ENCODE peak calls at places on chromosomes 2 and 18, in six cellular contexts. One of them, this sample, is unnamed.

GRCh38 chr2:223811757-223812156 is 25.6 kb downstream of the AP1S3 start:
- DNase-seq in stimulated activated CD4-positive, alpha-beta T cell treated with anti-CD3 and anti-CD28 coated beads, Interleukin-1b, Interleukin-23, amount 100 ng/mL, for 4 hours: no peak
- DNase-seq in T-helper 9 cell: no peak
- DNase-seq in stimulated activated CD8-positive, alpha-beta memory T cell treated with anti-CD3 and anti-CD28 coated beads, Interleukin-2, amount 100 ng/mL, for 1 hour: no peak
- DNase-seq in tibial nerve: no peak
- DNase-seq in NCI-H1436: no peak
- DNase-seq in this sample: no peak

GRCh38 chr2:20630967-20631366 is 19.9 kb downstream of the HS1BP3 start:
- DNase-seq in stimulated activated CD8-positive, alpha-beta memory T cell treated with anti-CD3 and anti-CD28 coated beads, Interleukin-2, amount 100 ng/mL, for 1 hour: no peak
- DNase-seq in T-helper 9 cell: no peak
- DNase-seq in NCI-H1436: no peak
- DNase-seq in tibial nerve: no peak
- DNase-seq in stimulated activated CD4-positive, alpha-beta T cell treated with anti-CD3 and anti-CD28 coated beads, Interleukin-1b, Interleukin-23, amount 100 ng/mL, for 4 hours: no peak
- DNase-seq in this sample: no peak

GRCh38 chr2:9235388-9236344 is 29.1 kb downstream of the ASAP2 start:
- DNase-seq in NCI-H1436: no peak
- DNase-seq in tibial nerve: no peak
- DNase-seq in stimulated activated CD4-positive, alpha-beta T cell treated with anti-CD3 and anti-CD28 coated beads, Interleukin-1b, Interleukin-23, amount 100 ng/mL, for 4 hours: no peak
- DNase-seq in stimulated activated CD8-positive, alpha-beta memory T cell treated with anti-CD3 and anti-CD28 coated beads, Interleukin-2, amount 100 ng/mL, for 1 hour: no peak
- DNase-seq in T-helper 9 cell: no peak
- DNase-seq in this sample: no peak

GRCh38 chr18:8367217-8367988 is 241.8 kb upstream of the RAB12 start:
- DNase-seq in tibial nerve: no peak
- DNase-seq in NCI-H1436: peak; percentile 71
- DNase-seq in stimulated activated CD4-positive, alpha-beta T cell treated with anti-CD3 and anti-CD28 coated beads, Interleukin-1b, Interleukin-23, amount 100 ng/mL, for 4 hours: no peak
- DNase-seq in T-helper 9 cell: peak; percentile 2
- DNase-seq in stimulated activated CD8-positive, alpha-beta memory T cell treated with anti-CD3 and anti-CD28 coated beads, Interleukin-2, amount 100 ng/mL, for 1 hour: no peak
- DNase-seq in this sample: no peak

GRCh38 chr2:75100691-75101236 is 98.6 kb downstream of the TACR1 start:
- DNase-seq in NCI-H1436: no peak
- DNase-seq in stimulated activated CD4-positive, alpha-beta T cell treated with anti-CD3 and anti-CD28 coated beads, Interleukin-1b, Interleukin-23, amount 100 ng/mL, for 4 hours: no peak
- DNase-seq in T-helper 9 cell: no peak
- DNase-seq in stimulated activated CD8-positive, alpha-beta memory T cell treated with anti-CD3 and anti-CD28 coated beads, Interleukin-2, amount 100 ng/mL, for 1 hour: no peak
- DNase-seq in tibial nerve: no peak
- DNase-seq in this sample: no peak

GRCh38 chr18:76496200-76496890 is 1.3 kb upstream of the ZNF516 start:
- DNase-seq in stimulated activated CD4-positive, alpha-beta T cell treated with anti-CD3 and anti-CD28 coated beads, Interleukin-1b, Interleukin-23, amount 100 ng/mL, for 4 hours: no peak
- DNase-seq in tibial nerve: peak; percentile 66
- DNase-seq in T-helper 9 cell: no peak
- DNase-seq in stimulated activated CD8-positive, alpha-beta memory T cell treated with anti-CD3 and anti-CD28 coated beads, Interleukin-2, amount 100 ng/mL, for 1 hour: no peak
- DNase-seq in NCI-H1436: peak; percentile 77
- DNase-seq in this sample: no peak

GRCh38 chr18:31563778-31564177 is 27.9 kb upstream of the TTR start:
- DNase-seq in stimulated activated CD4-positive, alpha-beta T cell treated with anti-CD3 and anti-CD28 coated beads, Interleukin-1b, Interleukin-23, amount 100 ng/mL, for 4 hours: no peak
- DNase-seq in tibial nerve: no peak
- DNase-seq in T-helper 9 cell: no peak
- DNase-seq in stimulated activated CD8-positive, alpha-beta memory T cell treated with anti-CD3 and anti-CD28 coated beads, Interleukin-2, amount 100 ng/mL, for 1 hour: no peak
- DNase-seq in NCI-H1436: no peak
- DNase-seq in this sample: no peak

GRCh38 chr18:63102941-63103744 is 216.4 kb downstream of the BCL2 start:
- DNase-seq in tibial nerve: no peak
- DNase-seq in stimulated activated CD4-positive, alpha-beta T cell treated with anti-CD3 and anti-CD28 coated beads, Interleukin-1b, Interleukin-23, amount 100 ng/mL, for 4 hours: no peak
- DNase-seq in NCI-H1436: no peak
- DNase-seq in stimulated activated CD8-positive, alpha-beta memory T cell treated with anti-CD3 and anti-CD28 coated beads, Interleukin-2, amount 100 ng/mL, for 1 hour: no peak
- DNase-seq in T-helper 9 cell: no peak
- DNase-seq in this sample: peak; percentile 67

GRCh38 chr18:46756559-46757201 is at the start of gene ST8SIA5:
- DNase-seq in stimulated activated CD4-positive, alpha-beta T cell treated with anti-CD3 and anti-CD28 coated beads, Interleukin-1b, Interleukin-23, amount 100 ng/mL, for 4 hours: no peak
- DNase-seq in NCI-H1436: peak; percentile 67
- DNase-seq in stimulated activated CD8-positive, alpha-beta memory T cell treated with anti-CD3 and anti-CD28 coated beads, Interleukin-2, amount 100 ng/mL, for 1 hour: no peak
- DNase-seq in tibial nerve: no peak
- DNase-seq in T-helper 9 cell: no peak
- DNase-seq in this sample: peak; percentile 20

GRCh38 chr2:219500135-219500534 is 1.4 kb downstream of the GMPPA start:
- DNase-seq in stimulated activated CD4-positive, alpha-beta T cell treated with anti-CD3 and anti-CD28 coated beads, Interleukin-1b, Interleukin-23, amount 100 ng/mL, for 4 hours: no peak
- DNase-seq in NCI-H1436: no peak
- DNase-seq in T-helper 9 cell: no peak
- DNase-seq in tibial nerve: no peak
- DNase-seq in stimulated activated CD8-positive, alpha-beta memory T cell treated with anti-CD3 and anti-CD28 coated beads, Interleukin-2, amount 100 ng/mL, for 1 hour: no peak
- DNase-seq in this sample: no peak

GRCh38 chr2:98277156-98277859 is 68.9 kb upstream of the CNGA3 start:
- DNase-seq in NCI-H1436: no peak
- DNase-seq in stimulated activated CD8-positive, alpha-beta memory T cell treated with anti-CD3 and anti-CD28 coated beads, Interleukin-2, amount 100 ng/mL, for 1 hour: no peak
- DNase-seq in stimulated activated CD4-positive, alpha-beta T cell treated with anti-CD3 and anti-CD28 coated beads, Interleukin-1b, Interleukin-23, amount 100 ng/mL, for 4 hours: no peak
- DNase-seq in tibial nerve: no peak
- DNase-seq in T-helper 9 cell: no peak
- DNase-seq in this sample: no peak

GRCh38 chr2:385061-385460 is 97.2 kb upstream of the ALKAL2 start:
- DNase-seq in T-helper 9 cell: no peak
- DNase-seq in stimulated activated CD8-positive, alpha-beta memory T cell treated with anti-CD3 and anti-CD28 coated beads, Interleukin-2, amount 100 ng/mL, for 1 hour: no peak
- DNase-seq in tibial nerve: no peak
- DNase-seq in stimulated activated CD4-positive, alpha-beta T cell treated with anti-CD3 and anti-CD28 coated beads, Interleukin-1b, Interleukin-23, amount 100 ng/mL, for 4 hours: no peak
- DNase-seq in NCI-H1436: no peak
- DNase-seq in this sample: no peak

GRCh38 chr2:128314026-128314347 is 4.7 kb downstream of the HS6ST1 start:
- DNase-seq in stimulated activated CD8-positive, alpha-beta memory T cell treated with anti-CD3 and anti-CD28 coated beads, Interleukin-2, amount 100 ng/mL, for 1 hour: no peak
- DNase-seq in tibial nerve: no peak
- DNase-seq in NCI-H1436: no peak
- DNase-seq in T-helper 9 cell: no peak
- DNase-seq in stimulated activated CD4-positive, alpha-beta T cell treated with anti-CD3 and anti-CD28 coated beads, Interleukin-1b, Interleukin-23, amount 100 ng/mL, for 4 hours: no peak
- DNase-seq in this sample: no peak

GRCh38 chr2:102064679-102065674 is 73.2 kb downstream of the IL1R2 start:
- DNase-seq in tibial nerve: no peak
- DNase-seq in stimulated activated CD8-positive, alpha-beta memory T cell treated with anti-CD3 and anti-CD28 coated beads, Interleukin-2, amount 100 ng/mL, for 1 hour: no peak
- DNase-seq in stimulated activated CD4-positive, alpha-beta T cell treated with anti-CD3 and anti-CD28 coated beads, Interleukin-1b, Interleukin-23, amount 100 ng/mL, for 4 hours: no peak
- DNase-seq in T-helper 9 cell: no peak
- DNase-seq in NCI-H1436: no peak
- DNase-seq in this sample: no peak

GRCh38 chr2:2466534-2466933 is 135.5 kb upstream of the MYT1L start:
- DNase-seq in NCI-H1436: no peak
- DNase-seq in T-helper 9 cell: no peak
- DNase-seq in stimulated activated CD4-positive, alpha-beta T cell treated with anti-CD3 and anti-CD28 coated beads, Interleukin-1b, Interleukin-23, amount 100 ng/mL, for 4 hours: no peak
- DNase-seq in tibial nerve: no peak
- DNase-seq in stimulated activated CD8-positive, alpha-beta memory T cell treated with anti-CD3 and anti-CD28 coated beads, Interleukin-2, amount 100 ng/mL, for 1 hour: no peak
- DNase-seq in this sample: no peak

GRCh38 chr2:224343226-224343625 is 58.7 kb downstream of the FAM124B start:
- DNase-seq in T-helper 9 cell: no peak
- DNase-seq in NCI-H1436: no peak
- DNase-seq in stimulated activated CD8-positive, alpha-beta memory T cell treated with anti-CD3 and anti-CD28 coated beads, Interleukin-2, amount 100 ng/mL, for 1 hour: no peak
- DNase-seq in tibial nerve: no peak
- DNase-seq in stimulated activated CD4-positive, alpha-beta T cell treated with anti-CD3 and anti-CD28 coated beads, Interleukin-1b, Interleukin-23, amount 100 ng/mL, for 4 hours: no peak
- DNase-seq in this sample: no peak

GRCh38 chr2:37454851-37455762 is 110.7 kb downstream of the QPCT start:
- DNase-seq in stimulated activated CD4-positive, alpha-beta T cell treated with anti-CD3 and anti-CD28 coated beads, Interleukin-1b, Interleukin-23, amount 100 ng/mL, for 4 hours: no peak
- DNase-seq in tibial nerve: no peak
- DNase-seq in stimulated activated CD8-positive, alpha-beta memory T cell treated with anti-CD3 and anti-CD28 coated beads, Interleukin-2, amount 100 ng/mL, for 1 hour: no peak
- DNase-seq in T-helper 9 cell: no peak
- DNase-seq in NCI-H1436: no peak
- DNase-seq in this sample: no peak

GRCh38 chr2:150599889-150600288 is 112.4 kb upstream of the RND3 start:
- DNase-seq in tibial nerve: no peak
- DNase-seq in stimulated activated CD8-positive, alpha-beta memory T cell treated with anti-CD3 and anti-CD28 coated beads, Interleukin-2, amount 100 ng/mL, for 1 hour: no peak
- DNase-seq in T-helper 9 cell: no peak
- DNase-seq in stimulated activated CD4-positive, alpha-beta T cell treated with anti-CD3 and anti-CD28 coated beads, Interleukin-1b, Interleukin-23, amount 100 ng/mL, for 4 hours: no peak
- DNase-seq in NCI-H1436: no peak
- DNase-seq in this sample: no peak

GRCh38 chr18:50091495-50092249 is 103.3 kb downstream of the MYO5B start:
- DNase-seq in NCI-H1436: no peak
- DNase-seq in stimulated activated CD4-positive, alpha-beta T cell treated with anti-CD3 and anti-CD28 coated beads, Interleukin-1b, Interleukin-23, amount 100 ng/mL, for 4 hours: no peak
- DNase-seq in stimulated activated CD8-positive, alpha-beta memory T cell treated with anti-CD3 and anti-CD28 coated beads, Interleukin-2, amount 100 ng/mL, for 1 hour: no peak
- DNase-seq in T-helper 9 cell: no peak
- DNase-seq in tibial nerve: no peak
- DNase-seq in this sample: no peak

GRCh38 chr2:60437080-60437765 is 116.2 kb downstream of the BCL11A start:
- DNase-seq in T-helper 9 cell: no peak
- DNase-seq in NCI-H1436: no peak
- DNase-seq in stimulated activated CD4-positive, alpha-beta T cell treated with anti-CD3 and anti-CD28 coated beads, Interleukin-1b, Interleukin-23, amount 100 ng/mL, for 4 hours: no peak
- DNase-seq in stimulated activated CD8-positive, alpha-beta memory T cell treated with anti-CD3 and anti-CD28 coated beads, Interleukin-2, amount 100 ng/mL, for 1 hour: no peak
- DNase-seq in tibial nerve: no peak
- DNase-seq in this sample: no peak

GRCh38 chr18:36786686-36787085 is 42.1 kb downstream of the TPGS2 start:
- DNase-seq in stimulated activated CD8-positive, alpha-beta memory T cell treated with anti-CD3 and anti-CD28 coated beads, Interleukin-2, amount 100 ng/mL, for 1 hour: no peak
- DNase-seq in tibial nerve: peak; percentile 73
- DNase-seq in stimulated activated CD4-positive, alpha-beta T cell treated with anti-CD3 and anti-CD28 coated beads, Interleukin-1b, Interleukin-23, amount 100 ng/mL, for 4 hours: no peak
- DNase-seq in NCI-H1436: no peak
- DNase-seq in T-helper 9 cell: no peak
- DNase-seq in this sample: no peak

GRCh38 chr18:58140366-58141325 is 96.6 kb downstream of the NEDD4L start:
- DNase-seq in NCI-H1436: no peak
- DNase-seq in tibial nerve: no peak
- DNase-seq in T-helper 9 cell: no peak
- DNase-seq in stimulated activated CD8-positive, alpha-beta memory T cell treated with anti-CD3 and anti-CD28 coated beads, Interleukin-2, amount 100 ng/mL, for 1 hour: no peak
- DNase-seq in stimulated activated CD4-positive, alpha-beta T cell treated with anti-CD3 and anti-CD28 coated beads, Interleukin-1b, Interleukin-23, amount 100 ng/mL, for 4 hours: no peak
- DNase-seq in this sample: no peak

GRCh38 chr2:170812716-170813585 is 3.7 kb upstream of the GAD1 start:
- DNase-seq in T-helper 9 cell: no peak
- DNase-seq in stimulated activated CD4-positive, alpha-beta T cell treated with anti-CD3 and anti-CD28 coated beads, Interleukin-1b, Interleukin-23, amount 100 ng/mL, for 4 hours: no peak
- DNase-seq in stimulated activated CD8-positive, alpha-beta memory T cell treated with anti-CD3 and anti-CD28 coated beads, Interleukin-2, amount 100 ng/mL, for 1 hour: no peak
- DNase-seq in tibial nerve: peak; percentile 94
- DNase-seq in NCI-H1436: peak; percentile 96
- DNase-seq in this sample: no peak

GRCh38 chr2:136783856-136784255 is 18.5 kb downstream of the THSD7B start:
- DNase-seq in T-helper 9 cell: no peak
- DNase-seq in tibial nerve: no peak
- DNase-seq in stimulated activated CD8-positive, alpha-beta memory T cell treated with anti-CD3 and anti-CD28 coated beads, Interleukin-2, amount 100 ng/mL, for 1 hour: no peak
- DNase-seq in NCI-H1436: no peak
- DNase-seq in stimulated activated CD4-positive, alpha-beta T cell treated with anti-CD3 and anti-CD28 coated beads, Interleukin-1b, Interleukin-23, amount 100 ng/mL, for 4 hours: no peak
- DNase-seq in this sample: no peak

GRCh38 chr2:238108423-238109201 is 8.5 kb downstream of the ESPNL start:
- DNase-seq in tibial nerve: no peak
- DNase-seq in NCI-H1436: peak; percentile 42
- DNase-seq in T-helper 9 cell: no peak
- DNase-seq in stimulated activated CD8-positive, alpha-beta memory T cell treated with anti-CD3 and anti-CD28 coated beads, Interleukin-2, amount 100 ng/mL, for 1 hour: no peak
- DNase-seq in stimulated activated CD4-positive, alpha-beta T cell treated with anti-CD3 and anti-CD28 coated beads, Interleukin-1b, Interleukin-23, amount 100 ng/mL, for 4 hours: no peak
- DNase-seq in this sample: no peak

GRCh38 chr2:242098445-242099128 is 229.1 kb downstream of the RTP5 start:
- DNase-seq in T-helper 9 cell: no peak
- DNase-seq in stimulated activated CD4-positive, alpha-beta T cell treated with anti-CD3 and anti-CD28 coated beads, Interleukin-1b, Interleukin-23, amount 100 ng/mL, for 4 hours: no peak
- DNase-seq in tibial nerve: no peak
- DNase-seq in stimulated activated CD8-positive, alpha-beta memory T cell treated with anti-CD3 and anti-CD28 coated beads, Interleukin-2, amount 100 ng/mL, for 1 hour: no peak
- DNase-seq in NCI-H1436: no peak
- DNase-seq in this sample: no peak

GRCh38 chr2:136407113-136407951 is 289.4 kb upstream of the CXCR4 start:
- DNase-seq in tibial nerve: no peak
- DNase-seq in NCI-H1436: no peak
- DNase-seq in stimulated activated CD4-positive, alpha-beta T cell treated with anti-CD3 and anti-CD28 coated beads, Interleukin-1b, Interleukin-23, amount 100 ng/mL, for 4 hours: no peak
- DNase-seq in stimulated activated CD8-positive, alpha-beta memory T cell treated with anti-CD3 and anti-CD28 coated beads, Interleukin-2, amount 100 ng/mL, for 1 hour: no peak
- DNase-seq in T-helper 9 cell: no peak
- DNase-seq in this sample: no peak

GRCh38 chr2:45922577-45922988 is 271.1 kb downstream of the PRKCE start:
- DNase-seq in T-helper 9 cell: no peak
- DNase-seq in NCI-H1436: peak; percentile 50
- DNase-seq in tibial nerve: no peak
- DNase-seq in stimulated activated CD8-positive, alpha-beta memory T cell treated with anti-CD3 and anti-CD28 coated beads, Interleukin-2, amount 100 ng/mL, for 1 hour: no peak
- DNase-seq in stimulated activated CD4-positive, alpha-beta T cell treated with anti-CD3 and anti-CD28 coated beads, Interleukin-1b, Interleukin-23, amount 100 ng/mL, for 4 hours: no peak
- DNase-seq in this sample: no peak